ENCODE peak calls at places on chromosomes 1 and 21, in nine cellular contexts. S is HCT116, F is EH, Z is glomerular endothelial cell, A is neuronal stem cell, X is thoracic aorta, E is AG08396, T is fibroblast of the aortic adventitia, P is SK-MEL-5. D is an unnamed sample.
A peak's percentile ranks its signal among the peaks of the same experiment; 100 is the strongest.

GRCh38 chr21:35333831-35334593 is 284.9 kb upstream of the RUNX1 start:
- DNase-seq in S (no peak), F (no peak), Z (no peak), A (no peak), X (no peak), E (no peak), T (no peak), P (no peak), D (no peak)

GRCh38 chr21:39065912-39066311 is 117.3 kb downstream of the PSMG1 start:
- DNase-seq in S (no peak), F (no peak), Z (no peak), A (no peak), X (no peak), E (no peak), T (no peak), P (no peak), D (no peak)

GRCh38 chr21:44427241-44428120 is 27.8 kb upstream of the LRRC3 start:
- DNase-seq in S (no peak), F (no peak), Z (no peak), A (no peak), X (no peak), E (no peak), T (no peak), P (no peak), D (no peak)

GRCh38 chr1:248421384-248421783 is 18.5 kb downstream of the OR2T1 start:
- DNase-seq in S (no peak), F (no peak), Z (no peak), A (peak; percentile 0), X (no peak), E (no peak), T (no peak), P (no peak), D (no peak)

GRCh38 chr1:192573499-192573898 is 2.1 kb upstream of the RGS1 start:
- DNase-seq in S (no peak), F (peak; percentile 60), Z (no peak), A (no peak), X (no peak), E (peak; percentile 39), T (peak; percentile 62), P (no peak), D (no peak)

GRCh38 chr1:150102986-150103385 is 35.4 kb downstream of the VPS45 start:
- DNase-seq in S (no peak), F (no peak), Z (no peak), A (no peak), X (no peak), E (no peak), T (no peak), P (no peak), D (no peak)

GRCh38 chr1:84995484-84996334 is 1.2 kb downstream of the MCOLN2 start:
- DNase-seq in S (no peak), F (no peak), Z (no peak), A (no peak), X (no peak), E (no peak), T (no peak), P (no peak), D (no peak)

GRCh38 chr1:22239378-22239777 is 96.5 kb upstream of the WNT4 start:
- DNase-seq in S (no peak), F (no peak), Z (no peak), A (no peak), X (no peak), E (no peak), T (no peak), P (no peak), D (no peak)

GRCh38 chr1:76501576-76502219 is 365.6 kb upstream of the ST6GALNAC5 start:
- DNase-seq in S (no peak), F (no peak), Z (no peak), A (peak; percentile 67), X (no peak), E (no peak), T (no peak), P (no peak), D (no peak)

GRCh38 chr1:205743977-205744376 is 6.0 kb downstream of the NUCKS1 start:
- DNase-seq in S (no peak), F (no peak), Z (no peak), A (no peak), X (no peak), E (no peak), T (no peak), P (no peak), D (no peak)

GRCh38 chr1:192545781-192546521 is 29.6 kb upstream of the RGS1 start:
- DNase-seq in S (no peak), F (no peak), Z (no peak), A (no peak), X (no peak), E (no peak), T (no peak), P (no peak), D (no peak)

GRCh38 chr21:46243325-46243724 is 14.8 kb upstream of the LSS start:
- DNase-seq in S (no peak), F (no peak), Z (no peak), A (no peak), X (no peak), E (no peak), T (no peak), P (no peak), D (no peak)

GRCh38 chr1:216632980-216633379 is 90.2 kb downstream of the ESRRG start:
- DNase-seq in S (no peak), F (no peak), Z (no peak), A (peak; percentile 48), X (no peak), E (no peak), T (no peak), P (no peak), D (no peak)

GRCh38 chr1:219639843-219640606 is 27.1 kb upstream of the ZC3H11B start:
- DNase-seq in S (no peak), F (no peak), Z (no peak), A (no peak), X (no peak), E (no peak), T (peak; percentile 50), P (no peak), D (no peak)

GRCh38 chr1:47646676-47647075 is 208.8 kb downstream of the FOXD2 start:
- DNase-seq in S (no peak), F (no peak), Z (no peak), A (no peak), X (no peak), E (no peak), T (no peak), P (no peak), D (no peak)

GRCh38 chr1:204128964-204129896 is 22.6 kb downstream of the ETNK2 start:
- DNase-seq in S (no peak), F (peak; percentile 76), Z (no peak), A (peak; percentile 54), X (no peak), E (peak; percentile 90), T (peak; percentile 70), P (peak; percentile 70), D (peak; percentile 79)

GRCh38 chr1:175128523-175128922 is 60.9 kb downstream of the TNN start:
- DNase-seq in S (no peak), F (no peak), Z (no peak), A (no peak), X (no peak), E (no peak), T (no peak), P (no peak), D (no peak)

GRCh38 chr1:38839363-38839762 is 20.2 kb downstream of the RRAGC start:
- DNase-seq in S (no peak), F (no peak), Z (no peak), A (no peak), X (no peak), E (no peak), T (no peak), P (no peak), D (no peak)

D was measured in ascending aorta.